ENCODE peak calls at places on chromosomes 1 and 21, in seven cellular contexts. One of them, this sample, is unnamed.

GRCh38 chr1:25781130-25781433 is 18.9 kb upstream of the SELENON start:
- DNase-seq in stimulated activated CD8-positive, alpha-beta memory T cell treated with anti-CD3 and anti-CD28 coated beads, Interleukin-2, amount 100 ng/mL, for 1 hour: no peak
- DNase-seq in iPS-NIHi11: no peak
- DNase-seq in anterior cingulate cortex: no peak
- DNase-seq in stimulated activated CD4-positive, alpha-beta T cell treated with anti-CD3 and anti-CD28 coated beads, Interleukin-2, amount 100 ng/mL, for 24 hours: no peak
- DNase-seq in fibroblast of mammary gland: no peak
- DNase-seq in AG09309: no peak
- DNase-seq in this sample: no peak

GRCh38 chr1:64848136-64848535 is 103.3 kb downstream of the RAVER2 start:
- DNase-seq in anterior cingulate cortex: no peak
- DNase-seq in stimulated activated CD8-positive, alpha-beta memory T cell treated with anti-CD3 and anti-CD28 coated beads, Interleukin-2, amount 100 ng/mL, for 1 hour: no peak
- DNase-seq in iPS-NIHi11: no peak
- DNase-seq in AG09309: no peak
- DNase-seq in stimulated activated CD4-positive, alpha-beta T cell treated with anti-CD3 and anti-CD28 coated beads, Interleukin-2, amount 100 ng/mL, for 24 hours: no peak
- DNase-seq in fibroblast of mammary gland: no peak
- DNase-seq in this sample: no peak

GRCh38 chr1:227225715-227226346 is 92.5 kb downstream of the CDC42BPA start:
- DNase-seq in AG09309: peak
- DNase-seq in iPS-NIHi11: no peak
- DNase-seq in fibroblast of mammary gland: peak
- DNase-seq in stimulated activated CD4-positive, alpha-beta T cell treated with anti-CD3 and anti-CD28 coated beads, Interleukin-2, amount 100 ng/mL, for 24 hours: no peak
- DNase-seq in anterior cingulate cortex: no peak
- DNase-seq in stimulated activated CD8-positive, alpha-beta memory T cell treated with anti-CD3 and anti-CD28 coated beads, Interleukin-2, amount 100 ng/mL, for 1 hour: no peak
- DNase-seq in this sample: peak

GRCh38 chr1:95974586-95974985 is 740.6 kb downstream of the RWDD3 start:
- DNase-seq in stimulated activated CD8-positive, alpha-beta memory T cell treated with anti-CD3 and anti-CD28 coated beads, Interleukin-2, amount 100 ng/mL, for 1 hour: no peak
- DNase-seq in iPS-NIHi11: no peak
- DNase-seq in anterior cingulate cortex: no peak
- DNase-seq in fibroblast of mammary gland: peak
- DNase-seq in stimulated activated CD4-positive, alpha-beta T cell treated with anti-CD3 and anti-CD28 coated beads, Interleukin-2, amount 100 ng/mL, for 24 hours: no peak
- DNase-seq in AG09309: no peak
- DNase-seq in this sample: peak

GRCh38 chr1:60699304-60699703 is 383.1 kb upstream of the NFIA start:
- DNase-seq in iPS-NIHi11: no peak
- DNase-seq in fibroblast of mammary gland: peak
- DNase-seq in stimulated activated CD8-positive, alpha-beta memory T cell treated with anti-CD3 and anti-CD28 coated beads, Interleukin-2, amount 100 ng/mL, for 1 hour: no peak
- DNase-seq in AG09309: no peak
- DNase-seq in anterior cingulate cortex: no peak
- DNase-seq in stimulated activated CD4-positive, alpha-beta T cell treated with anti-CD3 and anti-CD28 coated beads, Interleukin-2, amount 100 ng/mL, for 24 hours: no peak
- DNase-seq in this sample: no peak

GRCh38 chr1:42735056-42735455 is 5.0 kb downstream of the CLDN19 start:
- DNase-seq in stimulated activated CD8-positive, alpha-beta memory T cell treated with anti-CD3 and anti-CD28 coated beads, Interleukin-2, amount 100 ng/mL, for 1 hour: no peak
- DNase-seq in AG09309: no peak
- DNase-seq in fibroblast of mammary gland: no peak
- DNase-seq in iPS-NIHi11: no peak
- DNase-seq in stimulated activated CD4-positive, alpha-beta T cell treated with anti-CD3 and anti-CD28 coated beads, Interleukin-2, amount 100 ng/mL, for 24 hours: no peak
- DNase-seq in anterior cingulate cortex: no peak
- DNase-seq in this sample: no peak

GRCh38 chr1:119103764-119104163 is 36.7 kb downstream of the WARS2 start:
- DNase-seq in anterior cingulate cortex: no peak
- DNase-seq in stimulated activated CD8-positive, alpha-beta memory T cell treated with anti-CD3 and anti-CD28 coated beads, Interleukin-2, amount 100 ng/mL, for 1 hour: no peak
- DNase-seq in fibroblast of mammary gland: no peak
- DNase-seq in AG09309: no peak
- DNase-seq in iPS-NIHi11: no peak
- DNase-seq in stimulated activated CD4-positive, alpha-beta T cell treated with anti-CD3 and anti-CD28 coated beads, Interleukin-2, amount 100 ng/mL, for 24 hours: no peak
- DNase-seq in this sample: no peak

GRCh38 chr21:42580076-42580792 is 66.6 kb downstream of the SLC37A1 start:
- DNase-seq in stimulated activated CD4-positive, alpha-beta T cell treated with anti-CD3 and anti-CD28 coated beads, Interleukin-2, amount 100 ng/mL, for 24 hours: no peak
- DNase-seq in anterior cingulate cortex: no peak
- DNase-seq in iPS-NIHi11: no peak
- DNase-seq in fibroblast of mammary gland: no peak
- DNase-seq in AG09309: no peak
- DNase-seq in stimulated activated CD8-positive, alpha-beta memory T cell treated with anti-CD3 and anti-CD28 coated beads, Interleukin-2, amount 100 ng/mL, for 1 hour: no peak
- DNase-seq in this sample: no peak